ENCODE peak calls at places on chromosomes 1 and 21, in seven cellular contexts. R, V, U, M, L, F and G are unnamed samples.

GRCh38 chr1:32180186-32181060 is 948 bp downstream of the TXLNA start:
- DNase-seq in U (peak), F (peak), R (peak), V (no peak), L (peak), M (no peak), G (no peak)

GRCh38 chr1:33010946-33011731 is 25.5 kb downstream of the AK2 start:
- DNase-seq in R (no peak), U (no peak), V (no peak), L (no peak), M (no peak), F (no peak), G (no peak)

GRCh38 chr1:173023343-173023742 is 27.4 kb downstream of the TNFSF18 start:
- DNase-seq in V (no peak), U (no peak), M (no peak), R (no peak), F (no peak), L (no peak), G (no peak)

GRCh38 chr1:194076646-194077045 is 890.2 kb upstream of the B3GALT2 start:
- DNase-seq in R (no peak), M (no peak), F (no peak), V (no peak), U (no peak), L (no peak), G (no peak)

GRCh38 chr1:55155522-55155921 is 59.6 kb downstream of the USP24 start:
- DNase-seq in F (peak), L (peak), R (no peak), V (no peak), M (no peak), U (no peak), G (no peak)

GRCh38 chr1:5597171-5597864 is 394.9 kb downstream of the NPHP4 start:
- DNase-seq in F (no peak), R (no peak), L (no peak), V (no peak), U (no peak), M (no peak), G (no peak)

GRCh38 chr1:21818661-21819060 is 6.6 kb downstream of the LDLRAD2 start:
- DNase-seq in R (peak), L (no peak), V (no peak), M (peak), U (peak), F (peak), G (no peak)

GRCh38 chr1:244865028-244865371 is 657 bp upstream of the HNRNPU start:
- DNase-seq in M (no peak), U (peak), L (no peak), R (no peak), F (no peak), V (no peak), G (no peak)

GRCh38 chr1:231596337-231596791 is 30.2 kb upstream of the DISC1 start:
- DNase-seq in U (no peak), R (no peak), L (peak), F (no peak), M (no peak), V (no peak), G (no peak)

GRCh38 chr1:53550201-53550741 is 91.1 kb downstream of the DMRTB1 start:
- DNase-seq in R (no peak), U (no peak), M (no peak), L (peak), F (no peak), V (no peak), G (no peak)

GRCh38 chr21:44531606-44532128 is 8.3 kb downstream of the KRTAP10-1 start:
- DNase-seq in R (no peak), L (no peak), F (no peak), M (no peak), U (no peak), V (no peak), G (no peak)

GRCh38 chr1:183830389-183830788 is 25.5 kb downstream of the RGL1 start:
- DNase-seq in V (no peak), L (no peak), M (no peak), U (no peak), F (no peak), R (no peak), G (no peak)

GRCh38 chr21:45386336-45386727 is 18.6 kb upstream of the COL18A1 start:
- DNase-seq in R (no peak), M (no peak), U (no peak), V (no peak), F (no peak), L (no peak), G (no peak)

GRCh38 chr21:37592496-37592895 is 225.9 kb downstream of the DYRK1A start:
- DNase-seq in U (no peak), R (no peak), F (no peak), M (no peak), V (no peak), L (no peak), G (no peak)

GRCh38 chr1:99544328-99544727 is 101.6 kb upstream of the PALMD start:
- DNase-seq in R (peak), M (no peak), F (no peak), L (peak), U (no peak), V (no peak), G (no peak)

GRCh38 chr1:41547781-41548560 is 63.5 kb upstream of the EDN2 start:
- DNase-seq in U (no peak), L (no peak), R (no peak), F (no peak), M (no peak), V (no peak), G (no peak)

GRCh38 chr1:23759277-23759676 is 16.0 kb downstream of the ELOA start:
- DNase-seq in U (no peak), M (no peak), L (no peak), R (no peak), V (no peak), F (no peak), G (no peak)

GRCh38 chr1:163876546-163876945 is 554.8 kb downstream of the NUF2 start:
- DNase-seq in U (no peak), V (no peak), L (peak), M (no peak), R (no peak), F (no peak), G (no peak)

GRCh38 chr1:43171312-43171875 is 696 bp downstream of the EBNA1BP2 start:
- DNase-seq in F (no peak), V (no peak), M (no peak), R (no peak), U (no peak), L (no peak), G (no peak)